ENCODE peak calls at places on chromosomes 12 and 14, in five cellular contexts. Q is keratinocyte, X is K562, U is GM23338, B is HCT116. S is an unnamed sample.

GRCh38 chr14:87005336-87005735 is 987.6 kb downstream of the GALC start:
- DNase-seq in Q (no peak), X (no peak), B (no peak), U (no peak), S (no peak)

GRCh38 chr12:113232787-113233585 is 11.7 kb downstream of the TPCN1 start:
- DNase-seq in B (no peak), X (no peak), Q (no peak), U (peak; percentile 92), S (no peak)

GRCh38 chr14:48398675-48399282 is 723.4 kb upstream of the MDGA2 start:
- DNase-seq in X (peak; percentile 8), B (peak; percentile 33), U (peak; percentile 88), Q (no peak), S (peak; percentile 4)

GRCh38 chr12:89160716-89161123 is 191.6 kb downstream of the DUSP6 start:
- DNase-seq in B (no peak), U (no peak), X (no peak), Q (no peak), S (peak; percentile 84)

GRCh38 chr12:42684171-42685071 is 94.9 kb upstream of the PRICKLE1 start:
- DNase-seq in Q (no peak), B (no peak), U (peak; percentile 8), X (no peak), S (peak; percentile 40)

GRCh38 chr12:87160848-87161601 is 868.2 kb downstream of the C12orf50 start:
- DNase-seq in B (no peak), Q (no peak), U (no peak), X (no peak), S (no peak)

GRCh38 chr12:108525681-108526080 is 10.6 kb downstream of the FICD start:
- DNase-seq in U (no peak), X (no peak), B (no peak), Q (no peak), S (no peak)

GRCh38 chr14:64244279-64244678 is 49.9 kb downstream of the ESR2 start:
- DNase-seq in Q (no peak), B (no peak), X (no peak), U (no peak), S (no peak)

GRCh38 chr14:86057018-86057667 is 527.2 kb downstream of the FLRT2 start:
- DNase-seq in X (peak; percentile 8), B (no peak), U (peak; percentile 66), Q (no peak), S (peak; percentile 1)

GRCh38 chr14:68135028-68135427 is 315.4 kb downstream of the RAD51B start:
- DNase-seq in X (no peak), B (no peak), Q (no peak), U (no peak), S (no peak)

GRCh38 chr14:23727566-23728335 is 91.6 kb downstream of the DHRS2 start:
- DNase-seq in B (peak; percentile 56), X (peak; percentile 37), U (peak; percentile 80), Q (peak; percentile 23), S (peak; percentile 29)

GRCh38 chr12:30420561-30420960 is 275.1 kb downstream of the IPO8 start:
- DNase-seq in Q (no peak), U (no peak), X (no peak), B (no peak), S (no peak)

GRCh38 chr14:31950760-31951637 is 126.1 kb upstream of the ARHGAP5 start:
- DNase-seq in Q (no peak), U (peak; percentile 59), X (peak; percentile 22), B (no peak), S (peak; percentile 46)

GRCh38 chr14:77043177-77043983 is 14.9 kb upstream of the IRF2BPL start:
- DNase-seq in Q (no peak), U (no peak), B (no peak), X (no peak), S (no peak)

GRCh38 chr12:93402333-93403311 is 24.9 kb downstream of the NUDT4 start:
- DNase-seq in B (no peak), X (no peak), U (no peak), Q (no peak), S (no peak)

GRCh38 chr12:92080390-92081285 is 65.0 kb downstream of the BTG1 start:
- DNase-seq in B (peak; percentile 51), U (no peak), Q (peak; percentile 45), X (no peak), S (peak; percentile 75)

GRCh38 chr14:33682746-33683145 is 268.1 kb downstream of the EGLN3 start:
- DNase-seq in B (no peak), Q (peak; percentile 7), X (no peak), U (no peak), S (no peak)

GRCh38 chr12:50018968-50019367 is 6.3 kb downstream of the RACGAP1 start:
- DNase-seq in X (no peak), B (no peak), U (no peak), Q (no peak), S (no peak)

GRCh38 chr12:10211975-10212622 is 578 bp upstream of the GABARAPL1 start:
- DNase-seq in U (peak; percentile 94), B (peak; percentile 96), X (peak; percentile 73), Q (peak; percentile 96), S (peak; percentile 99)

GRCh38 chr12:98741229-98741614 is 96.1 kb downstream of the APAF1 start:
- DNase-seq in U (no peak), X (no peak), Q (no peak), B (no peak), S (no peak)

GRCh38 chr12:57899010-57899662 is 42.2 kb upstream of the ATP23 start:
- DNase-seq in Q (no peak), B (no peak), X (no peak), U (no peak), S (no peak)

GRCh38 chr14:33716921-33717320 is 234.0 kb downstream of the EGLN3 start:
- DNase-seq in U (no peak), X (no peak), Q (no peak), B (no peak), S (no peak)

GRCh38 chr12:115023279-115023678 is 339.3 kb upstream of the TBX3 start:
- DNase-seq in Q (no peak), B (no peak), U (no peak), X (no peak), S (no peak)

GRCh38 chr14:69048456-69048855 is 69.4 kb upstream of the ACTN1 start:
- DNase-seq in B (no peak), Q (no peak), X (no peak), U (no peak), S (no peak)

GRCh38 chr12:93851245-93851665 is 174.1 kb downstream of the CRADD start:
- DNase-seq in Q (no peak), B (no peak), U (no peak), X (no peak), S (no peak)

GRCh38 chr14:90999299-90999698 is 61.1 kb downstream of the RPS6KA5 start:
- DNase-seq in B (no peak), Q (no peak), U (peak; percentile 35), X (no peak), S (no peak)

GRCh38 chr14:75404843-75405242 is 23.0 kb upstream of the JDP2 start:
- DNase-seq in Q (no peak), B (no peak), X (no peak), U (no peak), S (no peak)

GRCh38 chr12:93397412-93397811 is 19.7 kb downstream of the NUDT4 start:
- DNase-seq in Q (no peak), X (no peak), U (no peak), B (no peak), S (no peak)

GRCh38 chr14:96102071-96102856 is 63.1 kb downstream of the C14orf132 start:
- DNase-seq in Q (no peak), X (no peak), U (no peak), B (no peak), S (no peak)

GRCh38 chr14:52015411-52016030 is 26.2 kb downstream of the RTRAF start:
- DNase-seq in X (no peak), B (peak; percentile 19), Q (no peak), U (peak; percentile 70), S (no peak)

DNA sequence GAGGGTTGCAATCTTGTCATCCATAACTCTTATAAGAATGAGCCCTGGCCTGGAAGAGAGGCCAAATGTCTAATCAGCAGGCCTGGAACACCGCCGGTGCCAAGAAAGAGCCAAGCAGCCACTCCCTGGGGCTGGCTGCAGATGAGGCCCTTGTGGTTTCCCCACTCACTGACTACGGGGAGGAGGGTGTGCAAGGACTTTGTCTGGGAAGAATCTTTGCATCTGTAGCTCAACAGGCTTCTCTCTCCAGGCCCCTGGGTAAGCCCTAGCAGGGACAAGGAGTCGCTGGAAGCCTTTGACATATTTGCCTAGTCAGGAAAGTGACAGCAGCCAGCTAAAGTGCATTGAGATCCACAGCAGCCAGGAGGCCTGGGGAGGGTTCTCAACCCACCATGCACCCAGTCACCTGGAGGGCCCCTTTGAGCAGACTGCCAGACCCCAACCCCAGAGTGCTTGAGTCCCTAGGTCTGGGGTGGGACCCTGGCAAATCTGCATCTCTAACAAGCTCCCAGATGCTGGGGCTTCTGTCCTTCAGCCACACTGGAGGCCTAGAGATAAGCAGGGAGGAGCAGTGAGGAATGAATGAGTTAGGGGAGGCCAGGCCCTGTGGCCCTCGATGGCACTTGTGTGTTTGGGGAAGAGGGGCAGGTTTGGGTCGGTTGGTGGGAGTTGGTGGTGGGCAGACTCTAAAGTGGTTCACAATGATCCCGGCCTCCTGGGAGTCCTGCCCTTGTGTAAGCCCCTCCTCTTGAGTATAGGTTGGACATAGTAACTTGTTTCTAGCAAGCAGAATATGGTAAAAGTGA is 13.9 kb upstream of the LRTM2 start:
- DNase-seq in B (no peak), Q (no peak), U (no peak), X (no peak), S (no peak)
- H3K27ac ChIP-seq in B (no peak overlapping the region), Q (no peak overlapping the region), U (no peak overlapping the region), X (no peak overlapping the region), S (no peak overlapping the region)

DNA sequence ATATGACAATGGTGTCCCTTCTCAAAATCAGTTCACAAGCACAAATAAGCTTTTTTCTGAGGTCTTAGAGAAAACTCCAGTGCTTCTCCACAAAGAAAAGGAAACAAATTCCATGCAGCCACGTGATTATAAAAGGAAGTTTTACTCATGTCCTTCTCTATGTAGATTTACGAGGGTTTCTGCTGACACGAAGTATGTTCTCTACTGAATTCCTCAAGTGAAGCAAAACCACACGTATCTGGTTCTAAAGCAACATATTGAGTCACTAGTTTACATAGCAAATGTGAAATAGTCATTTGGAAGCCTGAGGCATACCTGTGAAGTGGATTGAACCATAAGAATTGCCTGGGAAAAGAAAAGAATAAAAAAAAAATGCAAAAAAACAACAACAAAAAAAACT is 31.9 kb downstream of the BMP4 start:
- DNase-seq in U (no peak), B (peak; percentile 10), X (no peak), Q (peak; percentile 56), S (peak; percentile 94)
- TF ChIP-seq EZH2 in U (no peak), B (no peak), X (no peak), Q (no peak), S (no peak)

GRCh38 chr12:121797937-121798801 is 4.7 kb upstream of the RHOF start:
- DNase-seq in X (no peak), Q (no peak), B (no peak), U (peak; percentile 49), S (no peak)
- H3K27ac ChIP-seq in X (peak overlapping the region; percentile 89), Q (peak overlapping the region; percentile 90), B (peak overlapping the region; percentile 100), U (peak overlapping the region; percentile 86), S (peak overlapping the region; percentile 0)

DNA sequence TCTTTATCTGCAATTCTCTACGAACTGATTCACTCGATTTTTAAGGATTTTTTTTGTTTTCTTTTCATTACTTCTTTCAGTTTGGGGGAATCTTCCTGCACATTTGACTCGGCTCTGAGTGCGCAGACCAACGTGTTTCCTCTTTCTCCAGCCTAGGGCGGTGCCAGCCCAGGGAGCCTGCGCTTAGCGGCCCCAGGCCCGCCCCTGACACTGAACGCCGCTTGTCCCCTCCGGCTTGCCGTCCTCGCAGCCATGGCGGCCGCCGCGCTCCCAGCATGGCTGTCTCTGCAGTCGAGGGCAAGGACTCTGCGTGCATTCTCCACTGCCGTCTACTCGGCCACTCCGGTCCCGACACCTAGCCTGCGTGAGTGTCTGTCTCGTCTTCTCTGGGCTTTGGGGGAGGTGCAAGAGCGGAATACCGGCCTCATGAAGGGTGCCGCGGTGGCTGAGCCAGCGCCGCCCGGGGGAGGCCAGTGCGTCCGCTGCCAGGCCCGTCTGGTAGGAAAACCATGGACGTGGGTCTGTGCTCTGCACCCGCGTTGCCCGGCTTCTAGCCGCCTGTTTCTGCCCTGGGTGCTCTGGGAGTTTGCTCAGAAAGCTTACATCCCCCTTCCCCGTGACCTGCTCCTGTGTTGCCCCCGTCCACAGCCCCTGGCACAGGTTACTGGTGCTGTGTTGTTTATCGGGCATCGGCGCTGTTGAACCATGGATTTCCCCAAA is at the start of gene MRPS35:
- DNase-seq in B (peak; percentile 80), Q (peak; percentile 36), X (peak; percentile 84), U (peak; percentile 88), S (peak; percentile 94)
- TF ChIP-seq EZH2 in B (no peak), Q (no peak), X (no peak), U (no peak), S (no peak)

S was measured in PC-9.